ENCODE peak calls at places on chromosomes 7 and 10, in ten cellular contexts. E, X, G, D, V, I, Y, T, Z and H are unnamed samples.

GRCh38 chr10:11189581-11190376 is 172.1 kb downstream of the CELF2 start:
- DNase-seq in T (no peak), E (no peak), Y (no peak), D (no peak), X (no peak), G (no peak), I (no peak), V (no peak), Z (no peak), H (no peak)

GRCh38 chr7:3312583-3312982 is 11.5 kb downstream of the SDK1 start:
- DNase-seq in I (no peak), Z (no peak), V (no peak), Y (no peak), X (no peak), E (no peak), D (no peak), G (no peak), T (no peak), H (no peak)

GRCh38 chr7:73761854-73762658 is 8.0 kb downstream of the CLDN3 start:
- DNase-seq in V (no peak), X (no peak), Y (no peak), Z (no peak), E (no peak), D (peak), G (no peak), I (no peak), T (no peak), H (no peak)

GRCh38 chr10:60323171-60323570 is 66.5 kb downstream of the ANK3 start:
- DNase-seq in I (no peak), V (no peak), G (no peak), T (no peak), X (no peak), D (no peak), Z (no peak), Y (no peak), E (no peak), H (no peak)

GRCh38 chr7:81285142-81285871 is 366.5 kb upstream of the SEMA3C start:
- DNase-seq in I (no peak), G (no peak), X (peak), D (no peak), Y (no peak), V (no peak), T (no peak), E (no peak), Z (no peak), H (no peak)

GRCh38 chr7:80244206-80244956 is 109.8 kb downstream of the GNAI1 start:
- DNase-seq in V (no peak), D (no peak), Z (no peak), I (no peak), Y (no peak), T (no peak), E (no peak), G (no peak), X (peak), H (no peak)

GRCh38 chr10:103241262-103242011 is 4.2 kb upstream of the RPEL1 start:
- DNase-seq in V (peak), Y (peak), Z (no peak), E (no peak), T (peak), X (peak), D (peak), G (no peak), I (peak), H (peak)

GRCh38 chr7:44333971-44334733 is 8.8 kb upstream of the CAMK2B start:
- DNase-seq in I (no peak), X (no peak), V (no peak), E (no peak), Y (no peak), D (no peak), Z (no peak), T (no peak), G (no peak), H (no peak)

GRCh38 chr7:48035967-48036478 is 680 bp downstream of the C7orf57 start:
- DNase-seq in D (no peak), I (peak), V (peak), Y (no peak), G (peak), Z (peak), X (peak), E (no peak), T (no peak), H (no peak)

GRCh38 chr10:77504196-77504869 is 133.3 kb downstream of the KCNMA1 start:
- DNase-seq in Y (no peak), X (peak), D (no peak), V (no peak), I (no peak), E (no peak), G (no peak), Z (no peak), T (no peak), H (no peak)

GRCh38 chr7:92872701-92873100 is 36.3 kb upstream of the CDK6 start:
- DNase-seq in X (peak), E (no peak), D (no peak), T (no peak), Y (no peak), V (no peak), I (no peak), G (no peak), Z (no peak), H (no peak)

GRCh38 chr7:136386876-136387275 is 409.7 kb upstream of the MTPN start:
- DNase-seq in G (no peak), Z (no peak), D (no peak), I (no peak), X (no peak), E (no peak), V (no peak), Y (no peak), T (no peak), H (no peak)

GRCh38 chr10:116385311-116385710 is 42.3 kb upstream of the PNLIPRP3 start:
- DNase-seq in T (no peak), V (no peak), D (peak), Z (no peak), I (no peak), X (no peak), Y (no peak), G (no peak), E (no peak), H (no peak)

GRCh38 chr7:74452748-74453320 is 872 bp upstream of the GTF2IRD1 start:
- DNase-seq in E (no peak), D (no peak), X (peak), G (no peak), Y (no peak), V (no peak), I (peak), Z (no peak), T (no peak), H (no peak)

GRCh38 chr10:77664018-77664417 is 26.4 kb upstream of the KCNMA1 start:
- DNase-seq in G (no peak), Z (no peak), X (no peak), T (no peak), E (no peak), Y (no peak), D (no peak), I (peak), V (no peak), H (no peak)

GRCh38 chr10:114326794-114327193 is 77.5 kb downstream of the AFAP1L2 start:
- DNase-seq in V (no peak), Z (no peak), T (no peak), Y (no peak), D (no peak), G (no peak), I (no peak), X (no peak), E (no peak), H (no peak)

GRCh38 chr7:97513326-97513725 is 218.6 kb upstream of the TAC1 start:
- DNase-seq in E (no peak), V (no peak), T (no peak), X (no peak), D (no peak), Y (no peak), G (no peak), Z (no peak), I (no peak), H (no peak)

GRCh38 chr7:138992052-138992531 is 10.9 kb upstream of the KIAA1549 start:
- DNase-seq in T (no peak), V (no peak), D (no peak), I (no peak), E (no peak), Z (no peak), Y (no peak), X (peak), G (no peak), H (no peak)

GRCh38 chr10:102775201-102775972 is 31.6 kb downstream of the WBP1L start:
- DNase-seq in Y (no peak), V (no peak), G (no peak), X (no peak), I (no peak), T (no peak), Z (no peak), E (no peak), D (no peak), H (no peak)

GRCh38 chr10:61271127-61271780 is 181.9 kb downstream of the TMEM26 start:
- DNase-seq in X (peak), G (no peak), V (peak), D (no peak), Y (no peak), Z (no peak), T (peak), E (no peak), I (no peak), H (peak)

GRCh38 chr7:121160150-121161008 is 168.4 kb upstream of the WNT16 start:
- DNase-seq in T (no peak), Z (no peak), E (no peak), I (no peak), D (no peak), G (no peak), X (no peak), V (no peak), Y (no peak), H (no peak)

GRCh38 chr10:126904807-126905686 is at the start of gene DOCK1:
- DNase-seq in I (peak), T (peak), D (peak), G (no peak), X (peak), Y (peak), E (no peak), V (peak), Z (peak), H (peak)

GRCh38 chr10:93376372-93377296 is 105.5 kb downstream of the MYOF start:
- DNase-seq in T (peak), I (peak), D (peak), V (peak), E (no peak), Z (peak), X (peak), G (peak), Y (peak), H (peak)